ENCODE peak calls at places on chromosomes 2 and 18, in eight cellular contexts. F is right lobe of liver, N is mammary epithelial cell, V is heart left ventricle, E is cardiac muscle cell, S is Peyer's patch, L is tibial artery, G is uterus. Q is an unnamed sample. For H3K36me3, the result is how much of the 10 kb centered on the place peaks cover.

GRCh38 chr2:133177196-133177595 is 391.1 kb downstream of the NCKAP5 start:
- DNase-seq in E (no peak), S (no peak), V (no peak), G (no peak), F (no peak), N (no peak), L (no peak), Q (no peak)

GRCh38 chr2:144493027-144493809 is 26.7 kb downstream of the ZEB2 start:
- DNase-seq in L (no peak), G (no peak), E (no peak), V (no peak), N (no peak), S (no peak), F (no peak), Q (peak)

GRCh38 chr2:20222769-20223344 is 2.1 kb downstream of the SDC1 start:
- DNase-seq in S (no peak), L (no peak), V (no peak), G (no peak), F (no peak), E (no peak), N (peak), Q (no peak)

GRCh38 chr2:60368437-60368836 is 185.0 kb downstream of the BCL11A start:
- DNase-seq in S (no peak), F (no peak), N (no peak), G (no peak), L (no peak), E (peak), V (no peak), Q (peak)

GRCh38 chr2:94873362-94874276 is 2.4 kb downstream of the TEKT4 start:
- DNase-seq in L (peak), G (no peak), N (no peak), E (no peak), V (no peak), S (peak), F (no peak), Q (no peak)

GRCh38 chr2:14511541-14511940 is 121.0 kb upstream of the LRATD1 start:
- DNase-seq in E (no peak), N (no peak), L (no peak), F (no peak), S (no peak), V (no peak), G (no peak), Q (no peak)

GRCh38 chr2:207149253-207150213 is 16.2 kb downstream of the KLF7 start:
- DNase-seq in F (no peak), L (no peak), V (peak), N (no peak), E (peak), G (no peak), S (no peak), Q (no peak)

GRCh38 chr2:71008342-71008741 is 13.7 kb upstream of the TEX261 start:
- DNase-seq in V (no peak), G (no peak), N (no peak), L (no peak), F (no peak), S (no peak), E (no peak), Q (peak)

GRCh38 chr2:231212329-231212845 is 14.0 kb downstream of the ARMC9 start:
- DNase-seq in L (peak), E (no peak), N (peak), G (no peak), V (no peak), S (no peak), F (no peak), Q (no peak)

GRCh38 chr2:47174731-47175361 is 19.7 kb upstream of the STPG4 start:
- DNase-seq in L (peak), F (no peak), G (no peak), N (peak), S (no peak), E (no peak), V (peak), Q (peak)

GRCh38 chr18:67618061-67618460 is 101.5 kb upstream of the DSEL start:
- DNase-seq in E (no peak), G (no peak), S (no peak), F (no peak), N (no peak), L (no peak), V (no peak), Q (no peak)

GRCh38 chr2:240165034-240165433 is 24.6 kb upstream of the OTOS start:
- DNase-seq in V (no peak), N (no peak), F (peak), S (peak), E (no peak), G (no peak), L (peak), Q (no peak)

GRCh38 chr2:240622631-240623235 is 2.5 kb upstream of the GPR35 start:
- DNase-seq in S (peak), V (no peak), F (peak), E (no peak), N (no peak), L (peak), G (no peak), Q (peak)

GRCh38 chr2:158994920-158995676 is 26.7 kb downstream of the TANC1 start:
- DNase-seq in S (no peak), L (no peak), G (no peak), V (peak), F (no peak), E (peak), N (no peak), Q (no peak)

GRCh38 chr2:41199320-41199719 is 747.4 kb upstream of the SLC8A1 start:
- DNase-seq in E (no peak), F (no peak), G (no peak), V (no peak), N (no peak), L (no peak), S (no peak), Q (no peak)

GRCh38 chr18:58903533-58903932 is 38.9 kb downstream of the ZNF532 start:
- DNase-seq in V (no peak), L (no peak), G (no peak), N (no peak), E (no peak), F (no peak), S (no peak), Q (no peak)

GRCh38 chr2:241933175-241933911 is 63.8 kb downstream of the RTP5 start:
- DNase-seq in F (no peak), G (peak), L (no peak), V (no peak), N (no peak), E (no peak), S (no peak), Q (peak)
- H3K27ac ChIP-seq in F (no peak), G (peak), L (no peak), V (no peak), N (no peak), E (no peak), S (no peak), Q (peak)

DNA sequence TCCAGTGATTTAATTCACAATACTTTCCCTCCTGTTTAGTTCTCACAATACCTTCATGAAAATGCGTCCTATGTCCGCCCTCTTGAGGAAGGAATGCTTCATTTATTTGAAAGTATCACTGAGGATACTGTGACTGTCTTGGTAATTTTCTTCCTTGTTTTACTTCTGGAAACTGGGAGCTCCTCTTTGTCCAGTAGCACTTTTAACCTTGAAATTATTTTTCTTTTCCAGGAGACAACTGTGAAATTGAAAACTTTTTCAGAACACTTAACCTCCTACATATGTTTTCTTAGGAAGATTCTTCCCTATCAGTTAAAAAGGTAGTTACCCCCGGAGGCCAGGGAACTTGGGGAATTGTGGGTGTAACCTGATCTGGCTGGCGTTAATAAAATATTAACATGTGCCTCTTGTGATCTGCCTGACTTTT is 58.9 kb upstream of the STON1 start:
- DNase-seq in F (no peak), S (no peak), E (peak), N (peak), L (no peak), G (no peak), V (no peak), Q (no peak)
- H3K4me3 ChIP-seq in F (no peak), S (no peak), E (no peak), N (no peak), L (no peak), G (no peak), V (no peak), Q (no peak)

DNA sequence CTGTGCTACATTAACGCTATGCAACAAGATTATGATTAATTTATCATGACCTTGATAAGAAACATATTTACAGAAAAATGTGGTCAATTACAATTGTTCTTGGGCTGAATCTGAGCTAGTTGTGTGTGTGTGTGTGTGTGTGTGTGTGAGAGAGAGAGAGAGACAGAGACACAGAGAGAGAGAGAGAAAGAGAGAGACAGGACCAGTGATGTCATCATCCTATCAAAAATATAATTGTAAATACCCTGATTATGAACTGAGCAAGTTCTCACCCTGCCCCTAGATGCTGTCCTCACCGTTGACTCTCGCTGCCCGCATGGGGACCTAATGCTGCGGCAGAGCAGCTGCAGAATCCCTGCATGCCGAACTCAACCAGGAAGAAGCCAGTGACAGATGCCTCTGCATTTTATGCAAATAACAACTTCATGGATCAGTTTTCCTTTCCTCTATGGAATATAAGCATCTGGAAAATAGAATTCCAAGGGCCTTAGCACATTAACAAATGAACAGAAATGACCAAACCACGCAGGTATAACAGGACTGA is 512.5 kb downstream of the PLCL1 start:
- DNase-seq in S (no peak), V (no peak), F (no peak), L (no peak), E (no peak), G (no peak), N (no peak), Q (no peak)
- H3K36me3 ChIP-seq in S (under half), V (under half), F (under half), L (under half), E (under half), G (under half), N (under half), Q (under half)

DNA sequence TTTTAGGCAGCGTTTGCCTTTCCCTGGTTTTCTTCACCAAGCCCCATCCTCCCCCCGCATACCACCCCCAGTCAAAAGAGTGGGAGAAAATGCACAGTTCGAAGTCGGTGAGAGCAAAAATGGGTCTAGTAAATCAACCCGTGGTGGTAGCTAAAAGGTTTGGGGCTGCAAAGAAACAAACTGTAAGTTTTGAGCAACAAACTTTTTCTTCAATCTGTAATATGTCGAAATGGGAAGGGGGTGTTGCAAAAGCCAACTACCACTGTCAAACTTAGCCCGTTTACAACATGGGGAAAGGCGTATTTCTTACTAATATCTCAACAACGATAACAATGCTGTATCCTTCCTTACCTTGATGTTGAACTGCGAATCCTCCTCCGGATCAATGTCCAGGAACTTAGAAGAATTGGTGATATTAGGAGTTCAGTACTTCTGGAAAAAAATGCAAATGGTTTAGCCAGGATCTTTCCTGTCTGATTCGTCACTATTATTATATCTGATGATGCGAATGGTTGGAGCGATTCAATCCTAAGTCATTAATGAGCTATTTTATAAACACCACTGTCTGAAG is 2.4 kb upstream of the SATB2 start:
- DNase-seq in N (peak), G (no peak), E (no peak), S (no peak), L (no peak), F (no peak), V (no peak), Q (no peak)
- H3K27ac ChIP-seq in N (no peak), G (peak), E (no peak), S (no peak), L (peak), F (no peak), V (no peak), Q (no peak)

DNA sequence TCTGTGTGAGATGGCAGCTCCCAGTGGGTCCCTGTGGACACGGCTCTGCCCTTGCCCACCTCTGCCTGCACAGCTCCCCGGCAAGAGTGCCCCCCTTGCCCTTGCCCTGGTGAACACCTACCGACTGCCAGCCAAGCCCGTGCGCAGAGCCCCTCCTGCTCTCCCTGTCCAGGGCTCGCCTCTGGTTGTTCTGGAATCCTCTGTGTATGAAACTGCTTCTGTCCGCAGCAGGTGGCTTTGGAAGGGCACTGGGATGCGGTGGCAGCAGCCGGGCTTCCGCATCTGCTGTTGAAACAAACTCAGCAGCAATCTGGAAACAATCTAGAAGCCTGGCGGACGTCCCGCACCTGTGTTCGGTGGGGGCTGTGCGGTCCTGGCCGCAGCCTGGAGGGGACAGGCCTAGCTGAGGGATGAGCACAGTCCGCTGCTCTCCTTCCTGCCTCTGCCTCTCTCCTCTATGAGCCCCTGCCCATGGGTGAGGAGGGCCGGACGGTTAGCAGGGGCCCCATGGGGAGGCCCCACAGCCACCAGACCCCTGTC is 34.0 kb upstream of the KLF11 start:
- DNase-seq in L (no peak), F (peak), E (no peak), S (peak), N (no peak), V (no peak), G (no peak), Q (no peak)
- H3K4me3 ChIP-seq in L (no peak), F (no peak), E (no peak), S (no peak), N (no peak), V (no peak), G (no peak), Q (no peak)

DNA sequence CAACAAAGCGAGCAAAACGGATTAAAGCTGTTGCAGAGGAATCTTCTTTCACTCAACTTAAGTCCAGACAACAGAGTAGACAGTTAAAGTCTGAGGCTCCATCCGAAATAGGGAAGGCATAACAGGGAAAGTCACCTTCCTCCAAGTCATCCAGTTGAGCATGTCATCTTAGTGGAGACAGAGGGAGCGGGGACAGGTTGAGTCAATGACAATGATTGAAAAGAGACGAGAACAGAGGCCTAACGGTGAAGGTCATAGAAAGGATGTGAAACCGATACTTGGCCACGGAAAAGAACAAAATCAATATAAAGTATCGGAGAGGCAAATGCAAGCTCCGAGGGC is 446 bp downstream of the C18orf32 start:
- DNase-seq in S (no peak), V (no peak), E (no peak), N (no peak), F (no peak), G (no peak), L (no peak), Q (no peak)
- H3K36me3 ChIP-seq in S (under half), V (under half), E (under half), N (under half), F (half or more), G (under half), L (half or more), Q (under half)

DNA sequence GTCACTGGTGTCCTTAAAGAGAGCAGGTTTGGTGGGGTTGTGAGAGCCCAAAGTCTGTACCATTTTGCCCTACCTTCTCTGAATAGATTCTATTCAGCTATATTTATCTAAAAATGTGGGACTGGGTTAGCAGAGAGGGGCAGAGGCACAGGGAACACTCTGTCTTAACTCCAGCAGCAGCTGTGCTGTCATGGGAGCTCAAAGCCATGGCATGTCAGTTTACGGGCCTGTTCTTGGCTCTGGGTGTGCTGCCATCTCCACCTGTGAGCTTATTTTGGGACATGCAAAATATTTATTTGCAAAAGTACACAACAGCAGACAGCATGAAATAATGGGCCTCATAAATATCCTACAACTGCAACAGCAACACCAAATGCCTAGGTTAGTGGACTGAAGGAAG is 129.6 kb upstream of the KCTD1 start:
- DNase-seq in E (no peak), G (no peak), V (no peak), F (no peak), N (no peak), L (no peak), S (no peak), Q (no peak)
- H3K27ac ChIP-seq in E (no peak), G (no peak), V (no peak), F (no peak), N (no peak), L (no peak), S (no peak), Q (no peak)

DNA sequence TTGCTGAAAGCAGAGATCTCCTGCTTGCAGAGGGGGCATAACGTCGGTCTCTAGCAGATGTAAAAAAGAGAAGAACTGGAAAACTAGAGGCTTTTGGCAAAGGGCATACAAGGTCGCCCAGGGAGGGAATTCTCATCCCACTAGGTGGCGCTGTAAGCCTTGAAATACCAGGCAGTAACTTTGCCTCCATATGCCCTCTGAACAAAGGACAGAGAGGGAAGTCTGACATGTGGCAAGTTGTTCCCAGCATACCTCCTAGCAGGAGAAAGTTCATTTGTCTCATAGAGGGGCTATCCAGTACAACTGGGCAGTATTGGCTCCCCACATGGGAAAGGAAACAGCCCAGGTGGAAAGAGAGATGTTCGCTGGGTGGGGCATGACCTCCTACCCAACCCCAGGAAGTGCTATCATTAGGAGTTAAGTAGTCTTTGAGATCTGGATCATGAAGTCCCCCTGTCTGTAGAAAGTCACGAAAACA is 40.0 kb downstream of the STK17B start:
- DNase-seq in E (no peak), L (no peak), S (no peak), F (no peak), G (no peak), N (peak), V (peak), Q (peak)
- H3K4me3 ChIP-seq in E (no peak), L (no peak), S (no peak), F (no peak), G (no peak), N (no peak), V (no peak), Q (no peak)